ENCODE peak calls at places on chromosomes 2 and 18, in nine cellular contexts. D, Y, F, R, J, P, I, U and A are unnamed samples.

GRCh38 chr18:44943201-44943881 is 262.7 kb downstream of the SETBP1 start:
- DNase-seq in D (peak; percentile 26), Y (peak; percentile 83), F (no peak), R (no peak), J (no peak), P (no peak), I (no peak), U (peak; percentile 3), A (no peak)

GRCh38 chr2:205574041-205574440 is 108.3 kb upstream of the NRP2 start:
- DNase-seq in D (no peak), Y (peak; percentile 12), F (no peak), R (no peak), J (no peak), P (no peak), I (no peak), U (peak; percentile 4), A (no peak)

GRCh38 chr2:48508461-48509124 is 21.4 kb upstream of the STON1 start:
- DNase-seq in D (peak; percentile 78), Y (peak; percentile 57), F (no peak), R (no peak), J (no peak), P (no peak), I (no peak), U (peak; percentile 86), A (no peak)

GRCh38 chr2:162343492-162343823 is 474 bp upstream of the GCA start:
- DNase-seq in D (no peak), Y (no peak), F (no peak), R (no peak), J (no peak), P (no peak), I (no peak), U (no peak), A (no peak)

GRCh38 chr2:28333606-28334526 is 58.8 kb upstream of the FOSL2 start:
- DNase-seq in D (peak; percentile 34), Y (peak; percentile 48), F (no peak), R (no peak), J (peak; percentile 46), P (no peak), I (no peak), U (no peak), A (peak; percentile 74)

GRCh38 chr2:136246086-136246669 is 128.2 kb upstream of the CXCR4 start:
- DNase-seq in D (peak; percentile 38), Y (no peak), F (no peak), R (no peak), J (no peak), P (peak; percentile 88), I (peak; percentile 57), U (peak; percentile 38), A (peak; percentile 53)

GRCh38 chr2:25977768-25978167 is 4.5 kb downstream of the KIF3C start:
- DNase-seq in D (no peak), Y (peak; percentile 94), F (no peak), R (no peak), J (no peak), P (peak; percentile 26), I (no peak), U (no peak), A (no peak)

GRCh38 chr2:156474316-156474715 is 38.1 kb downstream of the GPD2 start:
- DNase-seq in D (no peak), Y (no peak), F (no peak), R (no peak), J (no peak), P (no peak), I (no peak), U (no peak), A (no peak)

GRCh38 chr2:241898681-241899270 is 29.2 kb downstream of the RTP5 start:
- DNase-seq in D (no peak), Y (no peak), F (no peak), R (no peak), J (peak; percentile 72), P (peak; percentile 63), I (peak; percentile 6), U (no peak), A (peak; percentile 44)

GRCh38 chr2:8680931-8681760 is 710 bp upstream of the ID2 start:
- DNase-seq in D (peak; percentile 90), Y (peak; percentile 78), F (peak; percentile 82), R (peak; percentile 77), J (peak; percentile 52), P (peak; percentile 92), I (peak; percentile 74), U (peak; percentile 92), A (peak; percentile 73)

GRCh38 chr2:70672990-70673647 is 94.9 kb downstream of the ADD2 start:
- DNase-seq in D (no peak), Y (no peak), F (no peak), R (no peak), J (no peak), P (no peak), I (no peak), U (no peak), A (no peak)

GRCh38 chr2:161710131-161710915 is 86.1 kb downstream of the SLC4A10 start:
- DNase-seq in D (peak; percentile 1), Y (peak; percentile 13), F (no peak), R (no peak), J (no peak), P (no peak), I (no peak), U (peak; percentile 1), A (no peak)

GRCh38 chr2:42064417-42064942 is 16.7 kb downstream of the PKDCC start:
- DNase-seq in D (peak; percentile 68), Y (no peak), F (no peak), R (no peak), J (no peak), P (no peak), I (no peak), U (peak; percentile 66), A (no peak)

GRCh38 chr2:3287896-3288295 is 89.7 kb downstream of the EIPR1 start:
- DNase-seq in D (no peak), Y (no peak), F (no peak), R (no peak), J (no peak), P (peak; percentile 55), I (no peak), U (no peak), A (no peak)

GRCh38 chr2:61149074-61149473 is 12.9 kb upstream of the C2orf74 start:
- DNase-seq in D (no peak), Y (no peak), F (no peak), R (no peak), J (no peak), P (no peak), I (no peak), U (no peak), A (no peak)

GRCh38 chr2:181178823-181179412 is 198.5 kb downstream of the UBE2E3 start:
- DNase-seq in D (no peak), Y (no peak), F (peak; percentile 61), R (no peak), J (no peak), P (no peak), I (no peak), U (no peak), A (no peak)

GRCh38 chr2:84493494-84493893 is 22.8 kb upstream of the DNAH6 start:
- DNase-seq in D (peak; percentile 88), Y (peak; percentile 89), F (no peak), R (no peak), J (no peak), P (no peak), I (no peak), U (peak; percentile 87), A (no peak)

GRCh38 chr2:235238537-235238936 is 255.3 kb upstream of the AGAP1 start:
- DNase-seq in D (peak; percentile 96), Y (peak; percentile 73), F (no peak), R (no peak), J (peak; percentile 68), P (no peak), I (peak; percentile 89), U (peak; percentile 92), A (no peak)

GRCh38 chr18:10190564-10190963 is 263.9 kb upstream of the APCDD1 start:
- DNase-seq in D (peak; percentile 20), Y (peak; percentile 89), F (no peak), R (no peak), J (no peak), P (no peak), I (no peak), U (no peak), A (no peak)

GRCh38 chr2:203799905-203800304 is 67.7 kb upstream of the CTLA4 start:
- DNase-seq in D (no peak), Y (no peak), F (no peak), R (no peak), J (no peak), P (no peak), I (no peak), U (no peak), A (no peak)

GRCh38 chr18:33440011-33440383 is 524 bp downstream of the CCDC178 start:
- DNase-seq in D (peak; percentile 67), Y (peak; percentile 1), F (no peak), R (no peak), J (peak; percentile 63), P (peak; percentile 81), I (peak; percentile 51), U (peak; percentile 70), A (peak; percentile 47)

GRCh38 chr2:161416294-161416632 is at the start of gene TBR1:
- DNase-seq in D (no peak), Y (no peak), F (no peak), R (no peak), J (no peak), P (no peak), I (no peak), U (no peak), A (no peak)

GRCh38 chr2:217897816-217898806 is 104.7 kb downstream of the TNS1 start:
- DNase-seq in D (no peak), Y (no peak), F (no peak), R (no peak), J (no peak), P (peak; percentile 76), I (peak; percentile 54), U (no peak), A (peak; percentile 90)

GRCh38 chr2:71888741-71889445 is 258.8 kb downstream of the CYP26B1 start:
- DNase-seq in D (no peak), Y (peak; percentile 82), F (no peak), R (no peak), J (no peak), P (no peak), I (no peak), U (no peak), A (no peak)

GRCh38 chr2:47631840-47632398 is 151.0 kb upstream of the MSH6 start:
- DNase-seq in D (peak; percentile 52), Y (peak; percentile 84), F (no peak), R (no peak), J (no peak), P (peak; percentile 86), I (no peak), U (peak; percentile 45), A (no peak)

GRCh38 chr18:23228102-23229051 is 93.1 kb downstream of the CABLES1 start:
- DNase-seq in D (peak; percentile 35), Y (peak; percentile 75), F (peak; percentile 1), R (no peak), J (peak; percentile 27), P (no peak), I (no peak), U (peak; percentile 48), A (no peak)

GRCh38 chr18:68714356-68714706 is 577 bp downstream of the TMX3 start:
- DNase-seq in D (peak; percentile 18), Y (peak; percentile 33), F (no peak), R (no peak), J (no peak), P (no peak), I (no peak), U (no peak), A (no peak)

GRCh38 chr18:51051105-51051712 is 21.2 kb downstream of the SMAD4 start:
- DNase-seq in D (peak; percentile 73), Y (peak; percentile 55), F (no peak), R (no peak), J (no peak), P (no peak), I (no peak), U (peak; percentile 72), A (no peak)

GRCh38 chr2:127810156-127810636 is 775 bp downstream of the WDR33 start:
- DNase-seq in D (peak; percentile 28), Y (peak; percentile 34), F (no peak), R (no peak), J (no peak), P (no peak), I (no peak), U (peak; percentile 8), A (no peak)

GRCh38 chr2:152929628-152930027 is 211.2 kb downstream of the ARL6IP6 start:
- DNase-seq in D (no peak), Y (no peak), F (no peak), R (no peak), J (no peak), P (no peak), I (no peak), U (no peak), A (no peak)